ENCODE peak calls at places on chromosomes 6 and 20, in five cellular contexts. One of them, this sample, is unnamed.

GRCh38 chr6:142226731-142227130 is 75.1 kb upstream of the ADGRG6 start:
- DNase-seq in ACHN: no peak
- DNase-seq in activated T-helper 1 cell treated with anti-CD3 and anti-CD28 coated beads, Interleukin-2, amount 50 U/mL, for 16 hours: no peak
- DNase-seq in mucosa of descending colon: no peak
- DNase-seq in stimulated activated CD4-positive, alpha-beta T cell treated with anti-CD3 and anti-CD28 coated beads, Interleukin-15, amount 100 ng/mL, for 1 hour: no peak
- DNase-seq in this sample: no peak

GRCh38 chr20:58231678-58232077 is 3.2 kb upstream of the ANKRD60 start:
- DNase-seq in ACHN: peak; percentile 28
- DNase-seq in activated T-helper 1 cell treated with anti-CD3 and anti-CD28 coated beads, Interleukin-2, amount 50 U/mL, for 16 hours: no peak
- DNase-seq in mucosa of descending colon: no peak
- DNase-seq in stimulated activated CD4-positive, alpha-beta T cell treated with anti-CD3 and anti-CD28 coated beads, Interleukin-15, amount 100 ng/mL, for 1 hour: no peak
- DNase-seq in this sample: peak; percentile 66

GRCh38 chr6:11712760-11713159 is 65.8 kb downstream of the ADTRP start:
- DNase-seq in ACHN: no peak
- DNase-seq in activated T-helper 1 cell treated with anti-CD3 and anti-CD28 coated beads, Interleukin-2, amount 50 U/mL, for 16 hours: no peak
- DNase-seq in mucosa of descending colon: no peak
- DNase-seq in stimulated activated CD4-positive, alpha-beta T cell treated with anti-CD3 and anti-CD28 coated beads, Interleukin-15, amount 100 ng/mL, for 1 hour: no peak
- DNase-seq in this sample: no peak

GRCh38 chr6:140018588-140018987 is 644.1 kb upstream of the CITED2 start:
- DNase-seq in ACHN: no peak
- DNase-seq in activated T-helper 1 cell treated with anti-CD3 and anti-CD28 coated beads, Interleukin-2, amount 50 U/mL, for 16 hours: no peak
- DNase-seq in mucosa of descending colon: no peak
- DNase-seq in stimulated activated CD4-positive, alpha-beta T cell treated with anti-CD3 and anti-CD28 coated beads, Interleukin-15, amount 100 ng/mL, for 1 hour: no peak
- DNase-seq in this sample: no peak

GRCh38 chr20:3595541-3595940 is 67.7 kb downstream of the GFRA4 start:
- DNase-seq in ACHN: no peak
- DNase-seq in activated T-helper 1 cell treated with anti-CD3 and anti-CD28 coated beads, Interleukin-2, amount 50 U/mL, for 16 hours: no peak
- DNase-seq in mucosa of descending colon: no peak
- DNase-seq in stimulated activated CD4-positive, alpha-beta T cell treated with anti-CD3 and anti-CD28 coated beads, Interleukin-15, amount 100 ng/mL, for 1 hour: no peak
- DNase-seq in this sample: no peak

GRCh38 chr6:43172127-43173007 is 1.3 kb downstream of the SRF start:
- DNase-seq in ACHN: peak; percentile 27
- DNase-seq in activated T-helper 1 cell treated with anti-CD3 and anti-CD28 coated beads, Interleukin-2, amount 50 U/mL, for 16 hours: no peak
- DNase-seq in mucosa of descending colon: peak; percentile 82
- DNase-seq in stimulated activated CD4-positive, alpha-beta T cell treated with anti-CD3 and anti-CD28 coated beads, Interleukin-15, amount 100 ng/mL, for 1 hour: peak; percentile 24
- DNase-seq in this sample: peak; percentile 50

GRCh38 chr20:61821698-61822097 is 244.0 kb downstream of the TAF4 start:
- DNase-seq in ACHN: no peak
- DNase-seq in activated T-helper 1 cell treated with anti-CD3 and anti-CD28 coated beads, Interleukin-2, amount 50 U/mL, for 16 hours: no peak
- DNase-seq in mucosa of descending colon: peak; percentile 7
- DNase-seq in stimulated activated CD4-positive, alpha-beta T cell treated with anti-CD3 and anti-CD28 coated beads, Interleukin-15, amount 100 ng/mL, for 1 hour: no peak
- DNase-seq in this sample: no peak

GRCh38 chr20:47726632-47727031 is 58.6 kb downstream of the SULF2 start:
- DNase-seq in ACHN: no peak
- DNase-seq in activated T-helper 1 cell treated with anti-CD3 and anti-CD28 coated beads, Interleukin-2, amount 50 U/mL, for 16 hours: no peak
- DNase-seq in mucosa of descending colon: no peak
- DNase-seq in stimulated activated CD4-positive, alpha-beta T cell treated with anti-CD3 and anti-CD28 coated beads, Interleukin-15, amount 100 ng/mL, for 1 hour: no peak
- DNase-seq in this sample: no peak

GRCh38 chr20:61191096-61191495 is 61.0 kb upstream of the CDH4 start:
- DNase-seq in ACHN: no peak
- DNase-seq in activated T-helper 1 cell treated with anti-CD3 and anti-CD28 coated beads, Interleukin-2, amount 50 U/mL, for 16 hours: no peak
- DNase-seq in mucosa of descending colon: no peak
- DNase-seq in stimulated activated CD4-positive, alpha-beta T cell treated with anti-CD3 and anti-CD28 coated beads, Interleukin-15, amount 100 ng/mL, for 1 hour: no peak
- DNase-seq in this sample: no peak

GRCh38 chr20:6685181-6685582 is 82.3 kb upstream of the BMP2 start:
- DNase-seq in ACHN: no peak
- DNase-seq in activated T-helper 1 cell treated with anti-CD3 and anti-CD28 coated beads, Interleukin-2, amount 50 U/mL, for 16 hours: no peak
- DNase-seq in mucosa of descending colon: no peak
- DNase-seq in stimulated activated CD4-positive, alpha-beta T cell treated with anti-CD3 and anti-CD28 coated beads, Interleukin-15, amount 100 ng/mL, for 1 hour: no peak
- DNase-seq in this sample: peak; percentile 52

GRCh38 chr20:15240801-15241200 is 903.4 kb upstream of the FLRT3 start:
- DNase-seq in ACHN: no peak
- DNase-seq in activated T-helper 1 cell treated with anti-CD3 and anti-CD28 coated beads, Interleukin-2, amount 50 U/mL, for 16 hours: no peak
- DNase-seq in mucosa of descending colon: no peak
- DNase-seq in stimulated activated CD4-positive, alpha-beta T cell treated with anti-CD3 and anti-CD28 coated beads, Interleukin-15, amount 100 ng/mL, for 1 hour: no peak
- DNase-seq in this sample: no peak

GRCh38 chr6:135419162-135419561 is 78.4 kb downstream of the AHI1 start:
- DNase-seq in ACHN: no peak
- DNase-seq in activated T-helper 1 cell treated with anti-CD3 and anti-CD28 coated beads, Interleukin-2, amount 50 U/mL, for 16 hours: no peak
- DNase-seq in mucosa of descending colon: no peak
- DNase-seq in stimulated activated CD4-positive, alpha-beta T cell treated with anti-CD3 and anti-CD28 coated beads, Interleukin-15, amount 100 ng/mL, for 1 hour: no peak
- DNase-seq in this sample: no peak

GRCh38 chr20:49446808-49447207 is 35.7 kb downstream of the KCNB1 start:
- DNase-seq in ACHN: no peak
- DNase-seq in activated T-helper 1 cell treated with anti-CD3 and anti-CD28 coated beads, Interleukin-2, amount 50 U/mL, for 16 hours: no peak
- DNase-seq in mucosa of descending colon: peak; percentile 68
- DNase-seq in stimulated activated CD4-positive, alpha-beta T cell treated with anti-CD3 and anti-CD28 coated beads, Interleukin-15, amount 100 ng/mL, for 1 hour: no peak
- DNase-seq in this sample: no peak

GRCh38 chr6:43090557-43090952 is 14.4 kb downstream of the PTK7 start:
- DNase-seq in ACHN: no peak
- DNase-seq in activated T-helper 1 cell treated with anti-CD3 and anti-CD28 coated beads, Interleukin-2, amount 50 U/mL, for 16 hours: no peak
- DNase-seq in mucosa of descending colon: no peak
- DNase-seq in stimulated activated CD4-positive, alpha-beta T cell treated with anti-CD3 and anti-CD28 coated beads, Interleukin-15, amount 100 ng/mL, for 1 hour: no peak
- DNase-seq in this sample: no peak

GRCh38 chr6:33843086-33843695 is 39.4 kb upstream of the MLN start:
- DNase-seq in ACHN: no peak
- DNase-seq in activated T-helper 1 cell treated with anti-CD3 and anti-CD28 coated beads, Interleukin-2, amount 50 U/mL, for 16 hours: no peak
- DNase-seq in mucosa of descending colon: no peak
- DNase-seq in stimulated activated CD4-positive, alpha-beta T cell treated with anti-CD3 and anti-CD28 coated beads, Interleukin-15, amount 100 ng/mL, for 1 hour: no peak
- DNase-seq in this sample: no peak

GRCh38 chr6:14270925-14271791 is 153.6 kb downstream of the CD83 start:
- DNase-seq in ACHN: peak; percentile 38
- DNase-seq in activated T-helper 1 cell treated with anti-CD3 and anti-CD28 coated beads, Interleukin-2, amount 50 U/mL, for 16 hours: no peak
- DNase-seq in mucosa of descending colon: peak; percentile 66
- DNase-seq in stimulated activated CD4-positive, alpha-beta T cell treated with anti-CD3 and anti-CD28 coated beads, Interleukin-15, amount 100 ng/mL, for 1 hour: no peak
- DNase-seq in this sample: no peak

GRCh38 chr6:79301290-79301689 is 66.8 kb upstream of the HMGN3 start:
- DNase-seq in ACHN: no peak
- DNase-seq in activated T-helper 1 cell treated with anti-CD3 and anti-CD28 coated beads, Interleukin-2, amount 50 U/mL, for 16 hours: no peak
- DNase-seq in mucosa of descending colon: no peak
- DNase-seq in stimulated activated CD4-positive, alpha-beta T cell treated with anti-CD3 and anti-CD28 coated beads, Interleukin-15, amount 100 ng/mL, for 1 hour: no peak
- DNase-seq in this sample: no peak

GRCh38 chr20:25508083-25508770 is 77.1 kb downstream of the NINL start:
- DNase-seq in ACHN: peak; percentile 86
- DNase-seq in activated T-helper 1 cell treated with anti-CD3 and anti-CD28 coated beads, Interleukin-2, amount 50 U/mL, for 16 hours: no peak
- DNase-seq in mucosa of descending colon: no peak
- DNase-seq in stimulated activated CD4-positive, alpha-beta T cell treated with anti-CD3 and anti-CD28 coated beads, Interleukin-15, amount 100 ng/mL, for 1 hour: no peak
- DNase-seq in this sample: no peak

GRCh38 chr6:42790549-42791181 is 8.8 kb downstream of the BICRAL start:
- DNase-seq in ACHN: no peak
- DNase-seq in activated T-helper 1 cell treated with anti-CD3 and anti-CD28 coated beads, Interleukin-2, amount 50 U/mL, for 16 hours: no peak
- DNase-seq in mucosa of descending colon: no peak
- DNase-seq in stimulated activated CD4-positive, alpha-beta T cell treated with anti-CD3 and anti-CD28 coated beads, Interleukin-15, amount 100 ng/mL, for 1 hour: no peak
- DNase-seq in this sample: no peak